ENCODE peak calls at places on chromosomes 3 and 15, in seven cellular contexts. G is PC-9; Y is NCI-H1092 treated with DMSO at 0.1 percent for 48 hours; O is HFFc6; K is occipital lobe; T is SK-N-SH; J is activated CD8-positive, alpha-beta memory T cell treated with anti-CD3 and anti-CD28 coated beads, Interleukin-2, amount 10 ng/mL, durations not matched to agents 7 days and 5 days. Z is an unnamed sample.

GRCh38 chr3:115251509-115251908 is 104.4 kb upstream of the ZBTB20 start:
- DNase-seq in G (no peak), T (no peak), O (peak), K (no peak), J (no peak), Y (no peak), Z (no peak)

GRCh38 chr15:80186066-80186465 is 33.3 kb downstream of the FAH start:
- DNase-seq in O (no peak), T (no peak), G (no peak), K (no peak), Y (no peak), J (no peak), Z (no peak)

GRCh38 chr3:21310176-21310575 is 440.8 kb downstream of the ZNF385D start:
- DNase-seq in O (peak), Y (no peak), J (no peak), G (no peak), K (no peak), T (no peak), Z (no peak)

GRCh38 chr15:80639168-80639555 is 55.9 kb upstream of the ABHD17C start:
- DNase-seq in Y (no peak), K (no peak), O (no peak), G (no peak), J (no peak), T (no peak), Z (peak)

GRCh38 chr15:96350884-96351639 is 20.6 kb downstream of the NR2F2 start:
- DNase-seq in O (no peak), Y (no peak), J (no peak), G (no peak), K (no peak), T (no peak), Z (no peak)

GRCh38 chr3:126338796-126339241 is 18.4 kb downstream of the KLF15 start:
- DNase-seq in K (no peak), Y (no peak), J (no peak), O (no peak), G (no peak), T (peak), Z (peak)

GRCh38 chr15:84079885-84080777 is 155.4 kb upstream of the GOLGA6L4 start:
- DNase-seq in O (no peak), T (peak), Y (peak), J (peak), K (peak), G (no peak), Z (peak)

GRCh38 chr3:127775398-127776109 is 46.8 kb downstream of the MGLL start:
- DNase-seq in K (no peak), G (no peak), T (no peak), Y (peak), O (peak), J (no peak), Z (peak)

GRCh38 chr3:73029321-73029796 is 32.1 kb upstream of the EBLN2 start:
- DNase-seq in T (no peak), Y (no peak), J (no peak), K (no peak), G (peak), O (peak), Z (no peak)

GRCh38 chr3:149235599-149236424 is 14.2 kb upstream of the CP start:
- DNase-seq in T (no peak), G (no peak), K (no peak), J (no peak), Y (no peak), O (no peak), Z (no peak)

GRCh38 chr15:80530737-80531365 is 126.7 kb downstream of the ARNT2 start:
- DNase-seq in T (no peak), K (no peak), Y (no peak), J (no peak), G (no peak), O (no peak), Z (no peak)